ENCODE peak calls at places on chromosomes 3 and 15, in four cellular contexts. One of them, this sample, is unnamed.

GRCh38 chr3:177358968-177359600 is 161.8 kb upstream of the TBL1XR1 start:
- DNase-seq in HepG2: no peak
- DNase-seq in GM12878: no peak
- DNase-seq in K562: peak
- DNase-seq in this sample: peak

GRCh38 chr15:74396445-74397238 is 29.2 kb upstream of the CYP11A1 start:
- DNase-seq in HepG2: peak
- DNase-seq in GM12878: peak
- DNase-seq in K562: no peak
- DNase-seq in this sample: no peak

GRCh38 chr15:28098766-28099554 is at the start of gene OCA2:
- DNase-seq in HepG2: peak
- DNase-seq in GM12878: no peak
- DNase-seq in K562: peak
- DNase-seq in this sample: peak

GRCh38 chr3:50873376-50874157 is 198.8 kb downstream of the DOCK3 start:
- DNase-seq in HepG2: no peak
- DNase-seq in GM12878: peak
- DNase-seq in K562: no peak
- DNase-seq in this sample: no peak

GRCh38 chr3:148992027-148992634 is 791 bp downstream of the GYG1 start:
- DNase-seq in HepG2: peak
- DNase-seq in GM12878: no peak
- DNase-seq in K562: peak
- DNase-seq in this sample: peak

GRCh38 chr15:25182736-25183445 is 228.1 kb downstream of the SNRPN start:
- DNase-seq in HepG2: no peak
- DNase-seq in GM12878: no peak
- DNase-seq in K562: peak
- DNase-seq in this sample: peak

GRCh38 chr15:39270976-39271375 is 309.9 kb upstream of the THBS1 start:
- DNase-seq in HepG2: no peak
- DNase-seq in GM12878: no peak
- DNase-seq in K562: no peak
- DNase-seq in this sample: no peak

GRCh38 chr3:138778643-138779042 is 56.1 kb downstream of the PIK3CB start:
- DNase-seq in HepG2: no peak
- DNase-seq in GM12878: no peak
- DNase-seq in K562: no peak
- DNase-seq in this sample: no peak

GRCh38 chr3:39096775-39097174 is 10.7 kb downstream of the GORASP1 start:
- DNase-seq in HepG2: peak
- DNase-seq in GM12878: no peak
- DNase-seq in K562: no peak
- DNase-seq in this sample: peak

GRCh38 chr3:128983293-128984069 is 10.4 kb downstream of the CFAP92 start:
- DNase-seq in HepG2: no peak
- DNase-seq in GM12878: no peak
- DNase-seq in K562: no peak
- DNase-seq in this sample: no peak

GRCh38 chr15:45023659-45024320 is 795 bp downstream of the SORD start:
- DNase-seq in HepG2: no peak
- DNase-seq in GM12878: no peak
- DNase-seq in K562: peak
- DNase-seq in this sample: peak

GRCh38 chr3:8937064-8938020 is 25.9 kb downstream of the RAD18 start:
- DNase-seq in HepG2: peak
- DNase-seq in GM12878: no peak
- DNase-seq in K562: no peak
- DNase-seq in this sample: no peak

GRCh38 chr3:24048843-24049242 is 103.8 kb downstream of the NR1D2 start:
- DNase-seq in HepG2: no peak
- DNase-seq in GM12878: no peak
- DNase-seq in K562: no peak
- DNase-seq in this sample: no peak

GRCh38 chr3:171976526-171976925 is 62.9 kb upstream of the FNDC3B start:
- DNase-seq in HepG2: no peak
- DNase-seq in GM12878: no peak
- DNase-seq in K562: no peak
- DNase-seq in this sample: no peak

GRCh38 chr3:65305836-65306235 is 618.0 kb upstream of the ADAMTS9 start:
- DNase-seq in HepG2: no peak
- DNase-seq in GM12878: no peak
- DNase-seq in K562: no peak
- DNase-seq in this sample: no peak

GRCh38 chr3:15205934-15206661 is at the start of gene CAPN7:
- DNase-seq in HepG2: peak
- DNase-seq in GM12878: peak
- DNase-seq in K562: peak
- DNase-seq in this sample: peak
- TF ChIP-seq POLR2AphosphoS5 in HepG2: peak
- TF ChIP-seq POLR2AphosphoS5 in GM12878: peak
- TF ChIP-seq POLR2AphosphoS5 in K562: peak
- TF ChIP-seq POLR2AphosphoS5 in this sample: peak

DNA sequence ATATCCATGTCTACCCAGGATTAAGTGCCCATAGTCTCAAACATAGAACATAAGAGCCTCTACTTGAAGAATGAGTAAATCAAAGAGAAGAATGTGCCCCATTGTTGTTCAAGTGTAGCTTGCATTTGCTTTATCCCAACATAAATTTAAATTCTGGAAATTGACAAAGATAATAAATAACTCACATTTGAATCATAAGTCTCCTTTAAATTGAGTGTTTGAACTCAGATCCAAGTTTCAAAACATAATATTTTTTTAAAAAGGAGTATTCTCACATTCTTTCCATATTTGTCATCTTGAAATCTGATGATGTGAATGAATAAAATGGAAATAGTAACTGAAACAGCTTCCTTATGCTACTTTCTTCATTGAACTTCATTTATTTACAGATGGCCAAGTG is 135.2 kb downstream of the MECOM start:
- DNase-seq in HepG2: no peak
- DNase-seq in GM12878: no peak
- DNase-seq in K562: no peak
- DNase-seq in this sample: no peak
- TF ChIP-seq JUNB in HepG2: no peak
- TF ChIP-seq JUNB in GM12878: no peak
- TF ChIP-seq JUNB in K562: no peak
- TF ChIP-seq JUNB in this sample: no peak

DNA sequence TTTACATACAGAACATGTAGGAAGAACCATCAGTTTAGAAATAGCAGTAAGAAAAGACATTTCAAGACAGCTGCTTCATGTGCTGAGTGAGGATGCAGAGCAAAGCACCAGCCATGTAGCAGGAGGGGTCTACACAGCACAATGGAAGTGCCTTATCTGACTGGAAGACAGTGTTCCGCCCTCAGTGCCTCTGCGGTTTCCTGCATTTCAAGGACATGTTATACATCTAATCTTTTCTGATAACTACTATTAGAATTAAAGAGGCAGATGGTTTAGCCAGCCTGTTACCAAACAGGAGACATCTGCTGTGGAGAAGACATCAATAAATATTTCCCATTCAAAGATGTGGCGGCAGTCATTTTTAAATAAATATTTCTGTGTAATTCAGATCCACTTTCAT is 10.6 kb downstream of the LSG1 start:
- DNase-seq in HepG2: no peak
- DNase-seq in GM12878: no peak
- DNase-seq in K562: no peak
- DNase-seq in this sample: no peak
- TF ChIP-seq POLR2AphosphoS5 in HepG2: no peak
- TF ChIP-seq POLR2AphosphoS5 in GM12878: no peak
- TF ChIP-seq POLR2AphosphoS5 in K562: no peak
- TF ChIP-seq POLR2AphosphoS5 in this sample: no peak

GRCh38 chr15:59894835-59895234 is 109.3 kb upstream of the FOXB1 start:
- DNase-seq in HepG2: no peak
- DNase-seq in GM12878: no peak
- DNase-seq in K562: no peak
- DNase-seq in this sample: no peak
- TF ChIP-seq JUNB in HepG2: no peak
- TF ChIP-seq JUNB in GM12878: no peak
- TF ChIP-seq JUNB in K562: no peak
- TF ChIP-seq JUNB in this sample: no peak

GRCh38 chr15:63466378-63467192 is 37.8 kb upstream of the USP3 start:
- DNase-seq in HepG2: peak
- DNase-seq in GM12878: no peak
- DNase-seq in K562: peak
- DNase-seq in this sample: peak
- TF ChIP-seq POLR2AphosphoS5 in HepG2: no peak
- TF ChIP-seq POLR2AphosphoS5 in GM12878: no peak
- TF ChIP-seq POLR2AphosphoS5 in K562: no peak
- TF ChIP-seq POLR2AphosphoS5 in this sample: no peak

This sample was measured in GM23338.